ENCODE peak calls at places on chromosomes 5 and 9, in four cellular contexts. W is NAMALWA, P is cardiac fibroblast, L is RCC 7860. G is an unnamed sample.

GRCh38 chr9:13013976-13014375 is 239.2 kb downstream of the LURAP1L start:
- DNase-seq in W (no peak), P (peak; percentile 39), L (no peak), G (no peak)

GRCh38 chr5:6545036-6545693 is 87.7 kb downstream of the NSUN2 start:
- DNase-seq in P (no peak), L (no peak), W (no peak), G (no peak)

GRCh38 chr5:43603535-43604363 is 769 bp downstream of the NNT start:
- DNase-seq in L (peak; percentile 80), P (peak; percentile 38), W (peak; percentile 77), G (peak; percentile 53)

GRCh38 chr5:134177197-134178171 is 734 bp upstream of the SKP1 start:
- DNase-seq in L (no peak), W (no peak), P (peak; percentile 82), G (no peak)

GRCh38 chr9:21688108-21689102 is 114.0 kb upstream of the MTAP start:
- DNase-seq in L (peak; percentile 55), W (no peak), P (peak; percentile 95), G (no peak)

GRCh38 chr5:165920655-165921054 is 2370.8 kb upstream of the WWC1 start:
- DNase-seq in L (no peak), P (no peak), W (no peak), G (no peak)

GRCh38 chr5:88785396-88786216 is 97.4 kb downstream of the MEF2C start:
- DNase-seq in P (peak; percentile 97), W (no peak), L (peak; percentile 87), G (no peak)

GRCh38 chr5:74248576-74248975 is 392.0 kb downstream of the ENC1 start:
- DNase-seq in L (no peak), P (no peak), W (no peak), G (no peak)

GRCh38 chr5:154273028-154273617 is 82.6 kb downstream of the GALNT10 start:
- DNase-seq in P (peak; percentile 50), W (no peak), L (peak; percentile 19), G (no peak)

GRCh38 chr5:43947870-43948269 is 344.9 kb downstream of the NNT start:
- DNase-seq in L (no peak), W (no peak), P (peak; percentile 71), G (no peak)

GRCh38 chr5:61319388-61320146 is 12.5 kb upstream of the ZSWIM6 start:
- DNase-seq in W (peak; percentile 3), P (peak; percentile 29), L (no peak), G (no peak)

GRCh38 chr5:1101991-1102713 is 9.7 kb downstream of the SLC12A7 start:
- DNase-seq in W (no peak), L (no peak), P (peak; percentile 20), G (no peak)

G was measured in activated T-helper 1 cell treated with Interleukin-2 at 50 U/mL for 16 hours.